ENCODE peak calls at places on chromosomes 2 and 18, in four cellular contexts. One of them, this sample, is unnamed.

GRCh38 chr2:189118386-189118785 is 61.2 kb downstream of the COL5A2 start:
- DNase-seq in left ventricle myocardium inferior: no peak
- DNase-seq in astrocyte of the cerebellum: no peak
- DNase-seq in epithelial cell of esophagus: no peak
- DNase-seq in this sample: no peak

GRCh38 chr18:35410561-35410960 is 33.4 kb upstream of the ZNF396 start:
- DNase-seq in astrocyte of the cerebellum: no peak
- DNase-seq in epithelial cell of esophagus: no peak
- DNase-seq in left ventricle myocardium inferior: no peak
- DNase-seq in this sample: no peak

GRCh38 chr2:99688699-99689098 is 198.9 kb upstream of the REV1 start:
- DNase-seq in astrocyte of the cerebellum: no peak
- DNase-seq in left ventricle myocardium inferior: no peak
- DNase-seq in epithelial cell of esophagus: no peak
- DNase-seq in this sample: no peak

GRCh38 chr2:203623104-203623503 is 83.3 kb upstream of the CD28 start:
- DNase-seq in astrocyte of the cerebellum: peak
- DNase-seq in epithelial cell of esophagus: peak
- DNase-seq in left ventricle myocardium inferior: no peak
- DNase-seq in this sample: peak

GRCh38 chr2:191311627-191312026 is 66.4 kb downstream of the MYO1B start:
- DNase-seq in epithelial cell of esophagus: peak
- DNase-seq in astrocyte of the cerebellum: peak
- DNase-seq in left ventricle myocardium inferior: no peak
- DNase-seq in this sample: peak

GRCh38 chr18:59172664-59173249 is 33.1 kb downstream of the SEC11C start:
- DNase-seq in epithelial cell of esophagus: no peak
- DNase-seq in astrocyte of the cerebellum: no peak
- DNase-seq in left ventricle myocardium inferior: no peak
- DNase-seq in this sample: no peak

GRCh38 chr2:112787729-112788401 is 3.6 kb upstream of the IL1A start:
- DNase-seq in epithelial cell of esophagus: no peak
- DNase-seq in astrocyte of the cerebellum: no peak
- DNase-seq in left ventricle myocardium inferior: no peak
- DNase-seq in this sample: no peak

GRCh38 chr2:72833084-72833714 is 7.4 kb upstream of the EXOC6B start:
- DNase-seq in epithelial cell of esophagus: peak
- DNase-seq in left ventricle myocardium inferior: no peak
- DNase-seq in astrocyte of the cerebellum: no peak
- DNase-seq in this sample: no peak

GRCh38 chr2:226873051-226873620 is 37.3 kb downstream of the RHBDD1 start:
- DNase-seq in astrocyte of the cerebellum: no peak
- DNase-seq in epithelial cell of esophagus: no peak
- DNase-seq in left ventricle myocardium inferior: no peak
- DNase-seq in this sample: no peak

GRCh38 chr2:39304200-39304599 is 60.4 kb upstream of the CDKL4 start:
- DNase-seq in epithelial cell of esophagus: no peak
- DNase-seq in astrocyte of the cerebellum: peak
- DNase-seq in left ventricle myocardium inferior: no peak
- DNase-seq in this sample: no peak

GRCh38 chr2:47422560-47422959 is 19.6 kb downstream of the MSH2 start:
- DNase-seq in astrocyte of the cerebellum: no peak
- DNase-seq in left ventricle myocardium inferior: no peak
- DNase-seq in epithelial cell of esophagus: peak
- DNase-seq in this sample: no peak

GRCh38 chr2:112493858-112494648 is 12.1 kb downstream of the TTL start:
- DNase-seq in left ventricle myocardium inferior: no peak
- DNase-seq in astrocyte of the cerebellum: no peak
- DNase-seq in epithelial cell of esophagus: peak
- DNase-seq in this sample: no peak

DNA sequence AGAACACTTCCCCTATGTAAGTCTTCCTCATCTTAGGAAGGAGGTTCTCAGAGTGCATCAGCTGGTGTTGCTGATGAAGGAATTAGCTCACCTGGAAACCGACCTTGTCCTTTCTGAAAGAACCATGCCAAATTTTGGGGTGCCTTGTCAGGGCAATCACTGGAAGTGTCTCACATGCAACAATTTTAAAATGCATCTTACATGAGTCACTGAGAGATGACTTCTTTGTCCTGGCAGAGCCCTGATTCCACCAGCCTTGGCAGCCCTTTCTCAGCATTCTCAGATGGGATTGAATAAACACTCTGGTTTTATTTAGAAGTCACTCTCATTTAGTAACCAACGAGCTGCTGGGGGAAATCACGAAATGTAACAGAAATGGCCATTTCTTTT is 3.8 kb upstream of the ATP8B1 start:
- DNase-seq in epithelial cell of esophagus: peak
- DNase-seq in astrocyte of the cerebellum: peak
- DNase-seq in left ventricle myocardium inferior: no peak
- DNase-seq in this sample: no peak
- H3K4me3 ChIP-seq in epithelial cell of esophagus: no peak
- H3K4me3 ChIP-seq in astrocyte of the cerebellum: no peak
- H3K4me3 ChIP-seq in left ventricle myocardium inferior: no peak
- H3K4me3 ChIP-seq in this sample: no peak

DNA sequence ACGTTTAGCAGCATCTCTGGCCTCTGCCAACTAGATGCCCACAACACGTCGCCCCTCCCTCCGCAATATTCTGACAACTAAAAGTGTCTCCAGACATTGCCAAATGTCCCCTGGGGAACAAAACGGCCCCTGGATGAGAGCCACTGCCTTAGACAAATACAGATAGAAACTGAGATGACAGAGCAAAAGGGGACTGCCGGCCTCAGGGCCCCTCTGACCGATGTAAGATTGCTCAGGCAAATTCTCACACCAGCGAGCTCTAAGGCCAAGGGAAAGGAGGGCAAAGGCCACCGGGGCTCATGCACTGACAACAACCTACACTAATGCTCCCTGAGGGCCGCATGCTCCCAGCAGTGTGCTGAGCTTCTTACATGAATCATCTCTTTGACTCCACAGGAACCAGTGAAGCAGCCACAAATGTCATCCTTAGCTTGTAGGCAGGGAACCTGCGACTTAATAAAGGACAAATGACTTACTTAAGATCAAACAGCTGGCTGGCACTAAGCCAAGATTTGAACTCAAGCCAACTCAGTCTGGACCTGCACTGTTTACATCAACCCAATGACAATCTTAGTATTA is 228.5 kb downstream of the TTC32 start:
- DNase-seq in astrocyte of the cerebellum: no peak
- DNase-seq in left ventricle myocardium inferior: peak
- DNase-seq in epithelial cell of esophagus: peak
- DNase-seq in this sample: no peak
- H3K4me3 ChIP-seq in astrocyte of the cerebellum: no peak
- H3K4me3 ChIP-seq in left ventricle myocardium inferior: no peak
- H3K4me3 ChIP-seq in epithelial cell of esophagus: no peak
- H3K4me3 ChIP-seq in this sample: no peak

DNA sequence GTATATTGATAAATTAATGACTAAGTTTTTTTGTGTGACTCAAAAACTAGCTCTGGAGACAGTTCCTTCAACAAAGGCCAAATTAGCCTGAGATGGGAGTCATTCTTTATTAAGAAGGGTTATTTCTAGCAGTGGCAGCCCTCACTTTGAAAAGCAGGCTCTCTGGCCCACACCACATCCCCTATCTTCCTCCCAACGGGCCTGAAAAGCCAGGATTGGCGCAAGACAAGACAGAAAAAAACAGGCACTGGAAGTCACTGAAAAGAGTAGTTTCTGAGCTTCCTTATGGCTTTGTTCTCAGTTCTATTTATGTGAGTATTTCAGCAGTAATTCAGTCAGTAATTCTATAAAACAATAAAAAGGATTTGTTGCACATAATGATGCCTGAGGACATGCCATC is 149.0 kb downstream of the LAMA3 start:
- DNase-seq in astrocyte of the cerebellum: no peak
- DNase-seq in epithelial cell of esophagus: no peak
- DNase-seq in left ventricle myocardium inferior: no peak
- DNase-seq in this sample: no peak
- H3K4me3 ChIP-seq in astrocyte of the cerebellum: no peak
- H3K4me3 ChIP-seq in epithelial cell of esophagus: no peak
- H3K4me3 ChIP-seq in left ventricle myocardium inferior: no peak
- H3K4me3 ChIP-seq in this sample: no peak

DNA sequence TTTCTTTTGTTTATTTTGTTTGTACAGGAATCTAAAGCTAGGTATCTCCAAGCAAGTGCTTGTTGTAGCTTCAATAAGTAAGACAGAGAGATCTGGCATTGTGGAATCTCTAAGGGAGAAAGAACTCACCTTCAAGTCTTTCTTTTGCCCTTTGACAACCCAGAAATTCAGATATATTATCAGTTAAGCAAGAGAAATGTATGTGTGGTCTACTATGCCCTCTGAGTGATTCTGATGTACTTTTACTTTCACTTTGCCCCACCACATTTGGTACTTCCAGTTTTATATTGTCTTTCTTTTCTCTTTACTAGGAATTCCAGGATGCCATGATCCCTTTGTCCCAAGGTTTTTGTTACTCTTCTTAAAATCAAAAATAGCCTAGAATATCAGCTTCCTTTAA is 259.6 kb upstream of the PIK3C3 start:
- DNase-seq in epithelial cell of esophagus: no peak
- DNase-seq in left ventricle myocardium inferior: no peak
- DNase-seq in astrocyte of the cerebellum: no peak
- DNase-seq in this sample: no peak
- H3K4me3 ChIP-seq in epithelial cell of esophagus: no peak
- H3K4me3 ChIP-seq in left ventricle myocardium inferior: no peak
- H3K4me3 ChIP-seq in astrocyte of the cerebellum: no peak
- H3K4me3 ChIP-seq in this sample: peak

This sample was measured in epithelial cell of proximal tubule.